ENCODE peak calls at places on chromosomes 7 and 10, in four cellular contexts. Y is HCT116, E is H1, T is K562. M is an unnamed sample.

GRCh38 chr10:58291538-58292174 is 22.7 kb downstream of the CISD1 start:
- DNase-seq in Y (peak; percentile 24), E (no peak), T (peak; percentile 24), M (no peak)

GRCh38 chr7:2425749-2426148 is 22.3 kb downstream of the CHST12 start:
- DNase-seq in Y (no peak), E (no peak), T (no peak), M (no peak)

GRCh38 chr7:4845740-4846142 is 16.1 kb downstream of the PAPOLB start:
- DNase-seq in Y (no peak), E (peak; percentile 67), T (peak; percentile 56), M (no peak)

GRCh38 chr7:121138262-121138933 is 149.9 kb downstream of the CPED1 start:
- DNase-seq in Y (no peak), E (no peak), T (no peak), M (peak; percentile 54)

GRCh38 chr7:1883031-1883761 is 213.1 kb downstream of the ELFN1 start:
- DNase-seq in Y (peak; percentile 68), E (peak; percentile 60), T (peak; percentile 63), M (no peak)

GRCh38 chr7:6558837-6559236 is 7.6 kb upstream of the GRID2IP start:
- DNase-seq in Y (peak; percentile 56), E (no peak), T (peak; percentile 80), M (no peak)

GRCh38 chr7:139602143-139602722 is 78.7 kb downstream of the CLEC2L start:
- DNase-seq in Y (peak; percentile 15), E (no peak), T (peak; percentile 53), M (no peak)

GRCh38 chr7:155398944-155399343 is 59.0 kb upstream of the EN2 start:
- DNase-seq in Y (no peak), E (no peak), T (peak; percentile 81), M (no peak)

GRCh38 chr10:73802276-73802991 is 9.0 kb downstream of the NDST2 start:
- DNase-seq in Y (no peak), E (no peak), T (no peak), M (no peak)

GRCh38 chr7:53383131-53383530 is 347.7 kb downstream of the POM121L12 start:
- DNase-seq in Y (no peak), E (no peak), T (no peak), M (no peak)

GRCh38 chr10:128578766-128579165 is 452.5 kb upstream of the MKI67 start:
- DNase-seq in Y (no peak), E (no peak), T (no peak), M (no peak)

GRCh38 chr7:14834456-14834855 is 68.1 kb downstream of the DGKB start:
- DNase-seq in Y (no peak), E (no peak), T (no peak), M (no peak)

GRCh38 chr7:66638309-66639099 is 9.8 kb downstream of the KCTD7 start:
- DNase-seq in Y (no peak), E (no peak), T (peak; percentile 35), M (no peak)

GRCh38 chr10:113665352-113665751 is 1.5 kb upstream of the NRAP start:
- DNase-seq in Y (no peak), E (no peak), T (no peak), M (no peak)

GRCh38 chr10:52452600-52453493 is 138.8 kb downstream of the DKK1 start:
- DNase-seq in Y (no peak), E (no peak), T (no peak), M (no peak)

GRCh38 chr7:140888087-140888486 is 36.6 kb downstream of the BRAF start:
- DNase-seq in Y (no peak), E (no peak), T (no peak), M (no peak)

GRCh38 chr7:14380881-14381280 is 391.4 kb upstream of the ETV1 start:
- DNase-seq in Y (no peak), E (no peak), T (no peak), M (no peak)

GRCh38 chr7:42250411-42250810 is 13.4 kb upstream of the GLI3 start:
- DNase-seq in Y (no peak), E (no peak), T (no peak), M (no peak)

DNA sequence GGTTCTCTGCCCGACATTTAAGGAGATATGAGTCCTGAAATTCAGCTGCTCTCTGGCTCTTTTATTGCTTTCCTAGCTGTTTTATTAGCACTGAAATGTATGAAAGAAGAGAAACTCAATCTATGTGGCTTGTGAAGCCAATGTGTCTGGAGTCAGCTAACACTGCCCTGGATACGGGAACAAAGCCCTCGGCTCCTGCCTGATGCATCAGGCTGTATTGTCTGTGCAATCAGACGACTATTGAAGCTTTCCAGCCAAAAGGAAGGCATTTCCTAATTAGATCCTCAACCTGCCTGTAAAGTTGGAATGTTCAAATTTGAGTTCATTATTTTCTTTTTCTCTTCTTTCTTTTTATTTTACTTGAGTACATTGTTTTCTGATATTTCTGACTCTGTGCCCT is 22.0 kb upstream of the TM9SF3 start:
- DNase-seq in Y (no peak), E (no peak), T (no peak), M (no peak)
- TF ChIP-seq ZNF274 in Y (no peak), E (no peak), T (no peak), M (no peak)

DNA sequence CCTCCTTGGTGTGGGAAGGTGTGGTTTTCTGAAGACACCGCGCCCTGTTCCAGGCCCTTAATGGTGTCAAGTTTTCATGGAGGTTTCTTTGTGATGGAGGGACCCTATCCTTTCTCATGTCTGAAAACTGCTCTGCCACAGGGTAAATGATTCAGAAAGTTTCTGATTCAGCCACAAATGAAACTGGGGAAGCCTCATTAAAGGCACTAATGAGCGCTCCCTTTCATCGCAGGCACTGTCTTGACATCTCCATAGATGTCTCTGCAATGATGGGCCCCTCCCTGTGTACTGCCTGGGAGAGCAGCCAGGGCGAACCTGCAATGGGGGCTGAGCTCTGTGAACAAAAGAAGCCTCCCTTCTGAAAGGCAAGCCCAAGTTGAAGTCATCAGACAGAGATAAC is 355.3 kb downstream of the PRPF18 start:
- DNase-seq in Y (no peak), E (no peak), T (no peak), M (peak; percentile 82)
- TF ChIP-seq EGR1 in Y (no peak), E (no peak), T (no peak), M (no peak)

DNA sequence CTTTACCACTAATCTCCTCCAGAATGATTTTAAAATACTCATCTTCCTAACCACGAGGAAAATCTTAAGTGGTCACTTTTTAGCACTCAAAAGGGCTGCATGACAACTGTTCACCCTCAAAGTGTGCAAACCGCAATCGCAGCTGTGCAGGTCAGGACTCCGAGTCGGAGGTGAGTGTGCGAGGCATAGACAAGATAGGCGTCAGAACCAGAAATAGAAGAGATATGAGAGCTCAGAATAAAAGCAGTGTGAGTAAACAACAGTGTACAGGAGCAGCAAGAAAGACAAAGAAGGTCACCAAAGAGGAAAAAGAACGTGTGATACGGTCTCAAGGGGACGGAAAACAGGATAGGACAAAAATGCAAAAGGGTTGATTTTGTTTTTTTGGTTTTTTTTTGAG is 17.5 kb upstream of the ENO4 start:
- DNase-seq in Y (no peak), E (no peak), T (no peak), M (no peak)
- TF ChIP-seq ZNF274 in Y (no peak), E (no peak), T (no peak), M (no peak)

GRCh38 chr10:80504158-80504811 is 33.4 kb upstream of the SH2D4B start:
- DNase-seq in Y (no peak), E (no peak), T (peak; percentile 89), M (no peak)
- TF ChIP-seq EGR1 in Y (no peak), E (no peak), T (no peak), M (no peak)

DNA sequence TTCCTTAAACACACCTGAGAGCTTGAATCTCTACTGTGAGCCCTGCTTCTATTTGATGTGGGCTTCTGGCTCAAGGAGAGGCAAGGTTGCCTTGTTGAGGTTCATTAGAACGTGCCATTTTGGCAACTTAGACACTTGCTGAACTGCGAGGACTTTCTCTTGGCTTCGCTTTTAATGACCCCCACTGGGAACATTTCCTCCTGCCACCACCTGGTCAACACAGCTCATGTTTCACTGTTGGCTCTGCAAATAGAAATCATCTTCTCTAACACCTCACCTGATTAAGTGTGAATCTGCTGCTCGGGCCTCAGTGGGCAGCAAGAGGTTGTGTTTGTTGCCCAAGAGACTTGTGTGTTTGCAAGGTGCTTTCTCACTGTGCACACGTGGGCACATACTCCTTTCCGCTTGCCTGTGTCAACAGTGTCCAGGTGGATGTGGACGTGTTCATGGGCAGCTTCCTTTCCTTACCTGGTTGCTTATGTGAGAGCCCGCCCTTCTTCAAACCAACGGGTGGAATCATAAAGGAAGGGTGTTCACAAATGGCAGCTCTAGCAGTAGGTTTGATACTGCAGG is 147.0 kb downstream of the NRP1 start:
- DNase-seq in Y (no peak), E (no peak), T (no peak), M (no peak)
- TF ChIP-seq ZNF274 in Y (no peak), E (no peak), T (no peak), M (no peak)

DNA sequence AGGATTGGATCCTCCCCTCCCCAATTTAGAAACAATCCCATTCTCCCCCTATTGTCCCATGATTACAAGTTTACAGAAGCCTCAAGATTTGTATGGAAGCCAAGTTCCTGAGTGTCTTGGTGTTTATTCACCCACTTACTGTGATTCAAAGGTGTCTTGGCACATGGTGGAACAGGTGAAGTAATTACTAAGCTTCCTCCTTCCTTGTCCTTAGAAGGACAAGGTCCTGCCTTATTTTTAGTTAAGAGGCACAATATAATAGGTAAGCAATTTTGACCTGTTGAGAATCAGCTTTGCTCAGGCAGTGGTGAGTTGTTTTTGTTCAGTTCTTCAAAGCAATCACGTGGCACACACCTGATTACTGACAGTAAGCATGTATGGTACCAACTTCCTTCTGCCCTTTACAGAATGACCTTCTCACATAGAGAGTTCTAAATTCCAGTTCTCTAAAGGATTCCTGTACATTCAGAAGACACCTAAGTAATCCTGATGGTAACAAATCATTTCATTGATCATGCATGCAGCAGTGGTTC is 60.7 kb upstream of the SLC13A1 start:
- DNase-seq in Y (no peak), E (no peak), T (no peak), M (no peak)
- TF ChIP-seq EGR1 in Y (no peak), E (no peak), T (no peak), M (no peak)

M was measured in GM12878.